ENCODE peak calls at places on chromosomes 4 and X, in nine cellular contexts. Q is OCI-LY7, M is heart left ventricle, I is GM23338, W is upper lobe of right lung, Z is GM23248, A is stomach, B is astrocyte, F is tibial nerve. N is an unnamed sample. For H3K36me3 and H3K4me1, the result is how much of the 10 kb centered on the place peaks cover.

GRCh38 chrX:22192419-22193086 is 80.2 kb upstream of the CBLL2 start:
- DNase-seq in Q (peak), M (peak), I (peak), W (peak), Z (peak), A (peak), B (peak), F (peak), N (peak)

GRCh38 chrX:54427837-54428424 is 12.3 kb upstream of the TSR2 start:
- DNase-seq in Q (no peak), M (no peak), I (no peak), W (no peak), Z (no peak), A (no peak), B (no peak), F (no peak), N (no peak)

GRCh38 chr4:154911097-154911496 is 130.0 kb downstream of the RBM46 start:
- DNase-seq in Q (no peak), M (no peak), I (peak), W (no peak), Z (peak), A (no peak), B (no peak), F (no peak), N (no peak)

GRCh38 chrX:153032397-153033118 is 23.7 kb upstream of the PNMA3 start:
- DNase-seq in Q (peak), M (peak), I (peak), W (peak), Z (peak), A (peak), B (no peak), F (peak), N (peak)

GRCh38 chr4:163548481-163549243 is 54.2 kb downstream of the TMA16 start:
- DNase-seq in Q (peak), M (no peak), I (peak), W (no peak), Z (peak), A (no peak), B (peak), F (peak), N (no peak)

GRCh38 chr4:108224628-108225053 is 55.9 kb upstream of the LEF1 start:
- DNase-seq in Q (no peak), M (no peak), I (no peak), W (no peak), Z (peak), A (no peak), B (peak), F (no peak), N (no peak)

GRCh38 chrX:40933132-40934078 is 151.8 kb upstream of the USP9X start:
- DNase-seq in Q (no peak), M (peak), I (no peak), W (no peak), Z (peak), A (no peak), B (peak), F (peak), N (peak)

GRCh38 chr4:41067369-41067768 is 147.0 kb downstream of the APBB2 start:
- DNase-seq in Q (no peak), M (no peak), I (no peak), W (no peak), Z (peak), A (no peak), B (no peak), F (no peak), N (no peak)

GRCh38 chr4:5716391-5716790 is 5.4 kb downstream of the EVC start:
- DNase-seq in Q (no peak), M (no peak), I (no peak), W (no peak), Z (no peak), A (no peak), B (no peak), F (no peak), N (no peak)

GRCh38 chr4:176339936-176340761 is 20.4 kb downstream of the SPCS3 start:
- DNase-seq in Q (no peak), M (no peak), I (no peak), W (no peak), Z (peak), A (no peak), B (no peak), F (no peak), N (no peak)

GRCh38 chr4:3835527-3836040 is 69.4 kb downstream of the ADRA2C start:
- DNase-seq in Q (no peak), M (no peak), I (no peak), W (no peak), Z (no peak), A (no peak), B (no peak), F (no peak), N (no peak)

GRCh38 chr4:144350706-144351105 is 210.2 kb upstream of the GYPA start:
- DNase-seq in Q (no peak), M (no peak), I (no peak), W (no peak), Z (no peak), A (no peak), B (peak), F (no peak), N (no peak)

GRCh38 chr4:10336471-10336870 is 120.8 kb downstream of the ZNF518B start:
- DNase-seq in Q (no peak), M (no peak), I (no peak), W (no peak), Z (peak), A (no peak), B (no peak), F (no peak), N (no peak)

GRCh38 chrX:53383376-53384087 is 38.9 kb downstream of the SMC1A start:
- DNase-seq in Q (no peak), M (peak), I (no peak), W (no peak), Z (no peak), A (no peak), B (no peak), F (no peak), N (no peak)

GRCh38 chr4:78788005-78788889 is 12.1 kb downstream of the BMP2K start:
- DNase-seq in Q (no peak), M (no peak), I (no peak), W (no peak), Z (peak), A (no peak), B (peak), F (no peak), N (no peak)

GRCh38 chr4:121669163-121669550 is 27.6 kb downstream of the ANXA5 start:
- DNase-seq in Q (no peak), M (no peak), I (no peak), W (no peak), Z (peak), A (no peak), B (peak), F (no peak), N (no peak)

GRCh38 chr4:113495790-113496189 is 265.7 kb downstream of the CAMK2D start:
- DNase-seq in Q (no peak), M (no peak), I (no peak), W (no peak), Z (no peak), A (no peak), B (no peak), F (no peak), N (no peak)

GRCh38 chr4:118338981-118339765 is 13.6 kb downstream of the PRSS12 start:
- DNase-seq in Q (no peak), M (no peak), I (no peak), W (no peak), Z (peak), A (no peak), B (peak), F (no peak), N (no peak)

GRCh38 chr4:158949094-158949493 is 153.8 kb upstream of the RAPGEF2 start:
- DNase-seq in Q (no peak), M (no peak), I (no peak), W (no peak), Z (peak), A (no peak), B (peak), F (no peak), N (peak)

GRCh38 chrX:630007-630921 is at the start of gene SHOX:
- DNase-seq in Q (no peak), M (no peak), I (peak), W (peak), Z (no peak), A (no peak), B (no peak), F (no peak), N (no peak)

GRCh38 chrX:111035256-111035655 is 60.7 kb upstream of the PAK3 start:
- DNase-seq in Q (no peak), M (no peak), I (no peak), W (no peak), Z (no peak), A (no peak), B (no peak), F (no peak), N (no peak)

GRCh38 chr4:144787365-144788263 is 141.7 kb downstream of the HHIP start:
- DNase-seq in Q (peak), M (no peak), I (peak), W (no peak), Z (peak), A (no peak), B (peak), F (no peak), N (peak)

GRCh38 chr4:57403591-57403990 is 293.4 kb upstream of the IGFBP7 start:
- DNase-seq in Q (no peak), M (no peak), I (no peak), W (no peak), Z (no peak), A (no peak), B (no peak), F (no peak), N (no peak)

GRCh38 chrX:110163488-110163887 is 154.4 kb downstream of the AMMECR1 start:
- DNase-seq in Q (no peak), M (no peak), I (no peak), W (no peak), Z (no peak), A (no peak), B (peak), F (no peak), N (no peak)

GRCh38 chr4:106893903-106894302 is 142.2 kb downstream of the DKK2 start:
- DNase-seq in Q (no peak), M (no peak), I (no peak), W (no peak), Z (no peak), A (no peak), B (no peak), F (no peak), N (no peak)

GRCh38 chr4:133402616-133403015 is 253.5 kb downstream of the PCDH10 start:
- DNase-seq in Q (no peak), M (no peak), I (no peak), W (no peak), Z (no peak), A (no peak), B (peak), F (no peak), N (no peak)

GRCh38 chr4:23946307-23946706 is 56.5 kb upstream of the PPARGC1A start:
- DNase-seq in Q (no peak), M (no peak), I (no peak), W (no peak), Z (no peak), A (no peak), B (no peak), F (no peak), N (no peak)

GRCh38 chrX:120271218-120271617 is 20.6 kb downstream of the ZBTB33 start:
- DNase-seq in Q (no peak), M (no peak), I (no peak), W (no peak), Z (no peak), A (peak), B (no peak), F (no peak), N (no peak)

GRCh38 chr4:39118034-39118658 is 56.1 kb downstream of the KLHL5 start:
- DNase-seq in Q (no peak), M (no peak), I (no peak), W (no peak), Z (no peak), A (no peak), B (no peak), F (no peak), N (no peak)

GRCh38 chrX:11968470-11968869 is 169.8 kb upstream of the FRMPD4 start:
- DNase-seq in Q (no peak), M (no peak), I (peak), W (no peak), Z (no peak), A (no peak), B (peak), F (no peak), N (no peak)

GRCh38 chrX:31307952-31308351 is 236.1 kb upstream of the FTHL17 start:
- DNase-seq in Q (no peak), M (no peak), I (no peak), W (no peak), Z (no peak), A (no peak), B (no peak), F (no peak), N (no peak)

GRCh38 chrX:140157611-140158010 is 192.3 kb upstream of the CXorf66 start:
- DNase-seq in Q (no peak), M (no peak), I (peak), W (no peak), Z (no peak), A (no peak), B (peak), F (no peak), N (no peak)

GRCh38 chr4:107034982-107035710 is 967 bp downstream of the DKK2 start:
- DNase-seq in Q (no peak), M (no peak), I (peak), W (no peak), Z (peak), A (no peak), B (peak), F (no peak), N (no peak)

GRCh38 chrX:95318882-95319281 is 1365.8 kb upstream of the DIAPH2 start:
- DNase-seq in Q (peak), M (no peak), I (peak), W (no peak), Z (peak), A (no peak), B (no peak), F (no peak), N (peak)

GRCh38 chr4:8608714-8609391 is 16.3 kb downstream of the CPZ start:
- DNase-seq in Q (no peak), M (no peak), I (no peak), W (no peak), Z (no peak), A (no peak), B (no peak), F (no peak), N (no peak)

GRCh38 chrX:30215357-30215843 is at the start of gene MAGEB2:
- DNase-seq in Q (no peak), M (no peak), I (peak), W (no peak), Z (no peak), A (no peak), B (no peak), F (no peak), N (no peak)

GRCh38 chr4:178202422-178202821 is 760.2 kb upstream of the AGA start:
- DNase-seq in Q (no peak), M (no peak), I (no peak), W (no peak), Z (no peak), A (no peak), B (no peak), F (no peak), N (no peak)

GRCh38 chr4:74523076-74523475 is 78.1 kb downstream of the AREG start:
- DNase-seq in Q (no peak), M (no peak), I (no peak), W (no peak), Z (no peak), A (no peak), B (no peak), F (no peak), N (no peak)
- H3K36me3 ChIP-seq in Q (under half), M (under half), I (under half), W (under half), Z (under half), A (under half), B (under half), F (under half), N (under half)

GRCh38 chrX:19864736-19865135 is 22.7 kb downstream of the SH3KBP1 start:
- DNase-seq in Q (peak), M (no peak), I (no peak), W (no peak), Z (no peak), A (no peak), B (no peak), F (no peak), N (no peak)

GRCh38 chrX:19866626-19867410 is 20.6 kb downstream of the SH3KBP1 start:
- DNase-seq in Q (no peak), M (no peak), I (no peak), W (no peak), Z (no peak), A (no peak), B (no peak), F (no peak), N (no peak)

GRCh38 chrX:19867411-19867732 is 20.0 kb downstream of the SH3KBP1 start:
- DNase-seq in Q (no peak), M (no peak), I (no peak), W (no peak), Z (peak), A (no peak), B (peak), F (peak), N (no peak)

GRCh38 chrX:19867938-19868337 is 19.5 kb downstream of the SH3KBP1 start:
- DNase-seq in Q (no peak), M (no peak), I (no peak), W (no peak), Z (no peak), A (no peak), B (no peak), F (no peak), N (no peak)

GRCh38 chrX:19865567-19866363 is 21.6 kb downstream of the SH3KBP1 start:
- DNase-seq in Q (no peak), M (no peak), I (no peak), W (no peak), Z (no peak), A (no peak), B (no peak), F (peak), N (no peak)
- H3K4me1 ChIP-seq in Q (half or more), M (under half), I (under half), W (under half), Z (under half), A (under half), B (under half), F (under half), N (under half)

GRCh38 chr4:19748470-19748869 is 503.2 kb upstream of the SLIT2 start:
- DNase-seq in Q (no peak), M (peak), I (no peak), W (no peak), Z (peak), A (no peak), B (peak), F (peak), N (no peak)
- H3K4me3 ChIP-seq in Q (no peak), M (no peak), I (no peak), W (no peak), Z (no peak), A (no peak), B (no peak), F (no peak), N (no peak)

DNA sequence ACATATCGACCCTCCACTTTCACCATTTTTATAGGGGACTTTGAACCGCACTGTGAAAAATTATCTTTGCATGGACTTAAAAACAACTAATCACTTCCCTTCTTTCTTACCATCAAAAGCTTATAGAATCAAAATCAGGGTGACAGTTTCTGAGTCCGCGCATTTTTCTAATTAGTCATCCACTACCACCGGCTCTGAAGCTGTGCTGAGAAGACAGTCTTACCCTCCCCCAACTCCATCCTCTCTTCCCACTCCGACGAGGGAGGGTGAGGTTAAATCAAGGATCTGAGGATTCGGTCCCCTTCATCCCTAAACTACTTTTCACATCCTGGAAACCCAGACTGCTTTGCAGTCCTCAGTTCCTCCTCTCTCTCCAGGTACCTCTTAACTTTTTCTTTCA is 4.2 kb downstream of the DCTD start:
- DNase-seq in Q (no peak), M (no peak), I (no peak), W (no peak), Z (no peak), A (no peak), B (no peak), F (no peak), N (no peak)
- H3K36me3 ChIP-seq in Q (under half), M (half or more), I (under half), W (half or more), Z (half or more), A (under half), B (under half), F (under half), N (under half)

GRCh38 chr4:20026456-20026855 is 225.2 kb upstream of the SLIT2 start:
- DNase-seq in Q (no peak), M (no peak), I (no peak), W (no peak), Z (peak), A (no peak), B (peak), F (no peak), N (no peak)

GRCh38 chr4:20020049-20020448 is 231.7 kb upstream of the SLIT2 start:
- DNase-seq in Q (no peak), M (no peak), I (no peak), W (no peak), Z (no peak), A (no peak), B (no peak), F (no peak), N (no peak)

GRCh38 chr4:20019310-20020015 is 232.2 kb upstream of the SLIT2 start:
- DNase-seq in Q (no peak), M (no peak), I (no peak), W (no peak), Z (peak), A (no peak), B (peak), F (no peak), N (no peak)

GRCh38 chr4:20017439-20017838 is 234.3 kb upstream of the SLIT2 start:
- DNase-seq in Q (no peak), M (no peak), I (no peak), W (no peak), Z (peak), A (no peak), B (no peak), F (no peak), N (no peak)

GRCh38 chr4:20022471-20022870 is 229.2 kb upstream of the SLIT2 start:
- DNase-seq in Q (no peak), M (no peak), I (no peak), W (no peak), Z (no peak), A (no peak), B (no peak), F (no peak), N (no peak)
- H3K4me1 ChIP-seq in Q (under half), M (under half), I (under half), W (under half), Z (under half), A (under half), B (under half), F (under half), N (under half)

GRCh38 chr4:150192986-150193385 is 114.7 kb downstream of the DCLK2 start:
- DNase-seq in Q (no peak), M (no peak), I (no peak), W (no peak), Z (no peak), A (no peak), B (no peak), F (no peak), N (no peak)
- H3K4me3 ChIP-seq in Q (no peak), M (no peak), I (no peak), W (no peak), Z (no peak), A (no peak), B (no peak), F (no peak), N (no peak)

GRCh38 chr4:7020290-7020689 is 22.9 kb upstream of the TADA2B start:
- DNase-seq in Q (no peak), M (no peak), I (peak), W (no peak), Z (no peak), A (no peak), B (no peak), F (no peak), N (no peak)
- H3K36me3 ChIP-seq in Q (under half), M (half or more), I (under half), W (half or more), Z (under half), A (half or more), B (under half), F (under half), N (half or more)

GRCh38 chr4:71687057-71687456 is 96.8 kb downstream of the GC start:
- DNase-seq in Q (no peak), M (no peak), I (no peak), W (no peak), Z (no peak), A (no peak), B (peak), F (no peak), N (no peak)

GRCh38 chr4:71685975-71686374 is 97.9 kb downstream of the GC start:
- DNase-seq in Q (no peak), M (no peak), I (no peak), W (no peak), Z (no peak), A (no peak), B (no peak), F (no peak), N (no peak)

GRCh38 chr4:71677568-71677967 is 106.3 kb downstream of the GC start:
- DNase-seq in Q (no peak), M (no peak), I (peak), W (no peak), Z (no peak), A (no peak), B (no peak), F (no peak), N (no peak)

GRCh38 chr4:71680706-71681105 is 103.2 kb downstream of the GC start:
- DNase-seq in Q (no peak), M (no peak), I (no peak), W (no peak), Z (peak), A (no peak), B (peak), F (no peak), N (no peak)

DNA sequence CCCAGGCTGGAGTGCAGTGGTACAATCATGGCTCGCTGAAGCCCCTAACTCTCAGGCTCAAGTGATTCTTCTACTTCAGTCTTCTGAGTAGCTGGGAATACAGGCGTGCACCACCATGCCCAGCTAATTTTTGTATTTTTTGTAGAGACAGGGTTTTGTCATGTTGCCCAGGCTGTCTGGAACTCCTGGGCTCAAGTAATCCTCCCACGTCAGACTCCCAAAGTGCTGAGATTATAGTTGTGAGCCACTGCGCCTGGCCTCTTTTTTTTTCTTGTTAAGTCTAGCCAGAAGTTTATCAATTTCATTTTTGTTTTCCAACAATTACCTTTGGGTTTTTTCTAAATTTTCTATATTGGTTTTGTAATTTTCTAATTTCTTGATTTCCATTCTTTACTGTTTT is 100.6 kb downstream of the GC start:
- DNase-seq in Q (no peak), M (no peak), I (no peak), W (no peak), Z (no peak), A (no peak), B (no peak), F (no peak), N (no peak)
- H3K4me1 ChIP-seq in Q (under half), M (under half), I (under half), W (under half), Z (under half), A (under half), B (under half), F (under half), N (under half)